ENCODE peak calls at places on chromosomes 6 and 20, in eight cellular contexts. R, T, U, V, Q, M, D and H are unnamed samples.

GRCh38 chr20:63500151-63500901 is 1.4 kb upstream of the EEF1A2 start:
- DNase-seq in R (no peak), T (no peak), U (no peak), V (no peak), Q (peak; percentile 24), M (no peak), D (no peak), H (no peak)

GRCh38 chr6:28747631-28748157 is 176.1 kb downstream of the TRIM27 start:
- DNase-seq in R (no peak), T (no peak), U (peak; percentile 41), V (peak; percentile 5), Q (peak; percentile 93), M (no peak), D (peak; percentile 75), H (peak; percentile 59)

GRCh38 chr6:71457883-71458282 is 169.3 kb downstream of the OGFRL1 start:
- DNase-seq in R (no peak), T (no peak), U (no peak), V (no peak), Q (no peak), M (no peak), D (no peak), H (no peak)

GRCh38 chr20:41475507-41475906 is 108.9 kb upstream of the EMILIN3 start:
- DNase-seq in R (no peak), T (no peak), U (no peak), V (no peak), Q (no peak), M (no peak), D (no peak), H (no peak)

GRCh38 chr20:13877789-13878188 is 93.0 kb downstream of the NDUFAF5 start:
- DNase-seq in R (no peak), T (no peak), U (no peak), V (no peak), Q (no peak), M (no peak), D (no peak), H (peak; percentile 17)

GRCh38 chr6:40893021-40893420 is 146.0 kb downstream of the UNC5CL start:
- DNase-seq in R (no peak), T (peak; percentile 70), U (no peak), V (no peak), Q (no peak), M (no peak), D (no peak), H (no peak)

GRCh38 chr6:72414648-72415047 is 207.2 kb upstream of the KCNQ5 start:
- DNase-seq in R (no peak), T (no peak), U (no peak), V (no peak), Q (no peak), M (no peak), D (no peak), H (no peak)

GRCh38 chr6:166415306-166415705 is 32.6 kb upstream of the MPC1 start:
- DNase-seq in R (no peak), T (peak; percentile 33), U (peak; percentile 58), V (no peak), Q (no peak), M (no peak), D (no peak), H (no peak)

GRCh38 chr6:40358473-40359460 is 228.4 kb downstream of the LRFN2 start:
- DNase-seq in R (no peak), T (no peak), U (no peak), V (no peak), Q (peak; percentile 30), M (no peak), D (no peak), H (no peak)

GRCh38 chr6:29791162-29791561 is 36.5 kb upstream of the HLA-G start:
- DNase-seq in R (no peak), T (no peak), U (no peak), V (no peak), Q (no peak), M (no peak), D (no peak), H (no peak)

GRCh38 chr6:13725570-13725969 is 13.9 kb upstream of the RANBP9 start:
- DNase-seq in R (no peak), T (no peak), U (peak; percentile 52), V (no peak), Q (no peak), M (no peak), D (no peak), H (no peak)

GRCh38 chr6:163651910-163652309 is 237.4 kb downstream of the QKI start:
- DNase-seq in R (no peak), T (no peak), U (no peak), V (no peak), Q (no peak), M (no peak), D (no peak), H (no peak)

GRCh38 chr6:41519748-41520699 is 26.2 kb upstream of the FOXP4 start:
- DNase-seq in R (no peak), T (no peak), U (no peak), V (no peak), Q (no peak), M (no peak), D (no peak), H (no peak)

GRCh38 chr6:147712841-147713240 is 204.4 kb downstream of the SAMD5 start:
- DNase-seq in R (no peak), T (no peak), U (no peak), V (no peak), Q (no peak), M (no peak), D (no peak), H (no peak)

GRCh38 chr6:105798057-105798456 is 288.1 kb upstream of the PRDM1 start:
- DNase-seq in R (peak; percentile 88), T (no peak), U (no peak), V (no peak), Q (no peak), M (no peak), D (peak; percentile 96), H (peak; percentile 89)

GRCh38 chr6:42236680-42237473 is 19.2 kb upstream of the MRPS10 start:
- DNase-seq in R (no peak), T (no peak), U (peak; percentile 24), V (no peak), Q (peak; percentile 5), M (no peak), D (no peak), H (no peak)

GRCh38 chr6:105616521-105616920 is 213.6 kb upstream of the PREP start:
- DNase-seq in R (no peak), T (no peak), U (no peak), V (no peak), Q (no peak), M (no peak), D (peak; percentile 86), H (no peak)

GRCh38 chr6:61586934-61587537 is 699.0 kb downstream of the KHDRBS2 start:
- DNase-seq in R (no peak), T (no peak), U (no peak), V (no peak), Q (no peak), M (no peak), D (no peak), H (no peak)

GRCh38 chr6:46648869-46649488 is 3.6 kb downstream of the CYP39A1 start:
- DNase-seq in R (no peak), T (no peak), U (no peak), V (no peak), Q (no peak), M (no peak), D (peak; percentile 10), H (no peak)

GRCh38 chr6:118500130-118501015 is 47.7 kb upstream of the PLN start:
- DNase-seq in R (no peak), T (no peak), U (no peak), V (no peak), Q (no peak), M (no peak), D (no peak), H (no peak)

GRCh38 chr6:131831392-131831791 is 23.6 kb downstream of the ENPP1 start:
- DNase-seq in R (no peak), T (no peak), U (no peak), V (no peak), Q (no peak), M (no peak), D (peak; percentile 54), H (peak; percentile 53)

GRCh38 chr6:147268254-147268653 is 64.0 kb downstream of the STXBP5 start:
- DNase-seq in R (no peak), T (no peak), U (no peak), V (no peak), Q (no peak), M (no peak), D (peak; percentile 20), H (no peak)

GRCh38 chr6:2861822-2862164 is 20.1 kb upstream of the SERPINB1 start:
- DNase-seq in R (no peak), T (no peak), U (no peak), V (no peak), Q (no peak), M (no peak), D (no peak), H (no peak)

GRCh38 chr20:45343445-45343866 is 4.8 kb downstream of the SDC4 start:
- DNase-seq in R (no peak), T (no peak), U (no peak), V (no peak), Q (no peak), M (no peak), D (no peak), H (no peak)

GRCh38 chr6:129621252-129621651 is 88.7 kb downstream of the ARHGAP18 start:
- DNase-seq in R (no peak), T (no peak), U (peak; percentile 60), V (no peak), Q (peak; percentile 37), M (peak; percentile 4), D (no peak), H (no peak)

GRCh38 chr6:40138273-40138720 is 204.0 kb upstream of the MOCS1 start:
- DNase-seq in R (no peak), T (no peak), U (no peak), V (no peak), Q (no peak), M (no peak), D (no peak), H (no peak)

GRCh38 chr20:17992224-17992637 is 23.4 kb downstream of the MGME1 start:
- DNase-seq in R (no peak), T (no peak), U (peak; percentile 77), V (no peak), Q (no peak), M (peak; percentile 35), D (no peak), H (no peak)

GRCh38 chr6:163284151-163284550 is 130.4 kb upstream of the QKI start:
- DNase-seq in R (no peak), T (no peak), U (no peak), V (no peak), Q (no peak), M (no peak), D (no peak), H (no peak)

GRCh38 chr20:43495388-43495787 is 12.1 kb upstream of the L3MBTL1 start:
- DNase-seq in R (no peak), T (no peak), U (no peak), V (no peak), Q (no peak), M (no peak), D (no peak), H (no peak)